ENCODE peak calls at places on chromosomes 2 and 18, in seven cellular contexts. W, J, B, C, L, V and O are unnamed samples.

GRCh38 chr2:177467646-177468045 is 75.1 kb downstream of the AGPS start:
- DNase-seq in W (no peak), J (peak), B (no peak), C (no peak), L (no peak), V (no peak), O (no peak)

GRCh38 chr2:143852748-143853147 is 667.2 kb downstream of the ZEB2 start:
- DNase-seq in W (peak), J (no peak), B (no peak), C (no peak), L (no peak), V (no peak), O (no peak)

GRCh38 chr2:65749549-65749948 is 317.1 kb upstream of the SPRED2 start:
- DNase-seq in W (no peak), J (peak), B (no peak), C (no peak), L (no peak), V (no peak), O (no peak)

GRCh38 chr2:181371782-181372292 is 85.3 kb upstream of the ITGA4 start:
- DNase-seq in W (no peak), J (peak), B (no peak), C (peak), L (no peak), V (no peak), O (no peak)

GRCh38 chr2:187336332-187336731 is 111.7 kb downstream of the CALCRL start:
- DNase-seq in W (no peak), J (no peak), B (no peak), C (no peak), L (no peak), V (no peak), O (no peak)

GRCh38 chr2:4604767-4605166 is 901.4 kb downstream of the DCDC2C start:
- DNase-seq in W (no peak), J (no peak), B (no peak), C (no peak), L (no peak), V (no peak), O (no peak)

GRCh38 chr2:240231838-240232244 is 91.4 kb upstream of the OTOS start:
- DNase-seq in W (no peak), J (no peak), B (no peak), C (no peak), L (no peak), V (no peak), O (no peak)

GRCh38 chr2:160156665-160157064 is 43.4 kb downstream of the ITGB6 start:
- DNase-seq in W (no peak), J (no peak), B (no peak), C (peak), L (no peak), V (peak), O (no peak)

GRCh38 chr2:31335921-31336570 is 78.5 kb downstream of the XDH start:
- DNase-seq in W (no peak), J (peak), B (no peak), C (peak), L (no peak), V (no peak), O (no peak)

GRCh38 chr2:45121236-45121927 is 112.1 kb upstream of the SIX2 start:
- DNase-seq in W (no peak), J (no peak), B (no peak), C (peak), L (no peak), V (no peak), O (no peak)

GRCh38 chr2:109529532-109530449 is 84.0 kb downstream of the SEPTIN10 start:
- DNase-seq in W (no peak), J (no peak), B (no peak), C (no peak), L (no peak), V (no peak), O (no peak)

GRCh38 chr18:7608798-7609197 is 41.7 kb downstream of the PTPRM start:
- DNase-seq in W (no peak), J (no peak), B (no peak), C (no peak), L (no peak), V (no peak), O (no peak)

GRCh38 chr18:22987547-22988182 is 54.5 kb downstream of the RBBP8 start:
- DNase-seq in W (no peak), J (no peak), B (no peak), C (no peak), L (no peak), V (no peak), O (no peak)

GRCh38 chr18:64017870-64018269 is 48.0 kb downstream of the SERPINB8 start:
- DNase-seq in W (no peak), J (no peak), B (peak), C (no peak), L (peak), V (peak), O (peak)

GRCh38 chr2:120552800-120553471 is 182.7 kb upstream of the GLI2 start:
- DNase-seq in W (peak), J (peak), B (no peak), C (peak), L (no peak), V (peak), O (no peak)

GRCh38 chr2:8817219-8817618 is 20.2 kb downstream of the KIDINS220 start:
- DNase-seq in W (no peak), J (no peak), B (no peak), C (no peak), L (no peak), V (no peak), O (no peak)

GRCh38 chr2:47509250-47509649 is 106.3 kb downstream of the MSH2 start:
- DNase-seq in W (no peak), J (no peak), B (no peak), C (no peak), L (no peak), V (no peak), O (no peak)

GRCh38 chr2:163505281-163505680 is 230.5 kb downstream of the FIGN start:
- DNase-seq in W (no peak), J (peak), B (no peak), C (no peak), L (no peak), V (no peak), O (no peak)

GRCh38 chr18:5619381-5619780 is 75.6 kb upstream of the EPB41L3 start:
- DNase-seq in W (no peak), J (no peak), B (no peak), C (no peak), L (no peak), V (no peak), O (no peak)

GRCh38 chr2:165529130-165529529 is 59.6 kb downstream of the CSRNP3 start:
- DNase-seq in W (no peak), J (peak), B (no peak), C (no peak), L (no peak), V (no peak), O (no peak)

GRCh38 chr2:154375625-154376020 is 322.9 kb upstream of the KCNJ3 start:
- DNase-seq in W (no peak), J (peak), B (peak), C (peak), L (peak), V (peak), O (no peak)

GRCh38 chr2:16279201-16279570 is 338.8 kb downstream of the MYCN start:
- DNase-seq in W (no peak), J (no peak), B (no peak), C (no peak), L (no peak), V (no peak), O (no peak)

GRCh38 chr18:3721771-3722661 is 272.0 kb downstream of the TGIF1 start:
- DNase-seq in W (no peak), J (no peak), B (peak), C (no peak), L (peak), V (no peak), O (no peak)

GRCh38 chr2:240869109-240869955 is 708 bp downstream of the AGXT start:
- DNase-seq in W (no peak), J (no peak), B (no peak), C (no peak), L (no peak), V (no peak), O (no peak)

GRCh38 chr2:60818272-60818671 is 62.2 kb downstream of the PAPOLG start:
- DNase-seq in W (peak), J (no peak), B (no peak), C (no peak), L (peak), V (peak), O (no peak)

GRCh38 chr2:45145073-45145899 is 136.0 kb upstream of the SIX2 start:
- DNase-seq in W (no peak), J (no peak), B (no peak), C (no peak), L (no peak), V (no peak), O (no peak)

GRCh38 chr2:212357606-212358005 is 181.0 kb downstream of the ERBB4 start:
- DNase-seq in W (no peak), J (no peak), B (no peak), C (no peak), L (no peak), V (no peak), O (no peak)

GRCh38 chr2:162890690-162891311 is 52.2 kb upstream of the KCNH7 start:
- DNase-seq in W (no peak), J (peak), B (peak), C (peak), L (peak), V (peak), O (peak)

GRCh38 chr2:108031471-108031941 is 45.2 kb downstream of the SLC5A7 start:
- DNase-seq in W (no peak), J (no peak), B (no peak), C (no peak), L (no peak), V (no peak), O (no peak)

GRCh38 chr18:48390641-48391040 is 18.5 kb downstream of the ZBTB7C start:
- DNase-seq in W (no peak), J (no peak), B (no peak), C (no peak), L (no peak), V (no peak), O (no peak)